ENCODE peak calls at places on chromosome 22, in eight cellular contexts. A is uterus, T is psoas muscle, G is adrenal gland, E is cardiac muscle cell, B is brain microvascular endothelial cell, U is RWPE1, C is AG04450. X is an unnamed sample.

GRCh38 chr22:41902932-41903421 is 11.9 kb downstream of the SHISA8 start:
- DNase-seq in U (no peak), T (peak; percentile 64), E (no peak), G (peak; percentile 72), C (no peak), A (no peak), B (no peak), X (no peak)

GRCh38 chr22:43198126-43198525 is 11.2 kb upstream of the TTLL12 start:
- DNase-seq in A (no peak), C (no peak), T (no peak), U (no peak), B (no peak), G (no peak), E (no peak), X (no peak)

GRCh38 chr22:44543781-44544181 is 45.7 kb upstream of the RTL6 start:
- DNase-seq in B (no peak), E (peak; percentile 39), C (no peak), U (no peak), G (no peak), T (no peak), A (no peak), X (no peak)

GRCh38 chr22:45163074-45163416 is 680 bp upstream of the NUP50 start:
- DNase-seq in C (no peak), A (no peak), E (peak; percentile 60), G (peak; percentile 58), B (no peak), T (no peak), U (no peak), X (no peak)

GRCh38 chr22:29798318-29798717 is 31.1 kb downstream of the UQCR10 start:
- DNase-seq in G (no peak), C (no peak), B (no peak), E (peak; percentile 37), A (no peak), T (no peak), U (no peak), X (no peak)

GRCh38 chr22:21710156-21710555 is 25.4 kb downstream of the YPEL1 start:
- DNase-seq in G (no peak), U (peak; percentile 20), B (no peak), C (no peak), E (no peak), A (no peak), T (no peak), X (no peak)

GRCh38 chr22:37032134-37032534 is 12.6 kb downstream of the MPST start:
- DNase-seq in U (no peak), G (no peak), A (no peak), C (no peak), B (no peak), T (no peak), E (no peak), X (no peak)

GRCh38 chr22:37732699-37733607 is 36.1 kb downstream of the TRIOBP start:
- DNase-seq in E (no peak), C (no peak), B (no peak), T (no peak), G (no peak), U (no peak), A (no peak), X (no peak)

GRCh38 chr22:46143491-46144147 is 6.7 kb upstream of the PPARA start:
- DNase-seq in B (no peak), C (no peak), G (no peak), E (no peak), U (no peak), T (no peak), A (no peak), X (no peak)

GRCh38 chr22:19622061-19622441 is 92.3 kb upstream of the SEPTIN5 start:
- DNase-seq in C (no peak), B (no peak), A (no peak), G (no peak), E (no peak), U (no peak), T (no peak), X (no peak)

GRCh38 chr22:33568934-33569496 is 351.3 kb downstream of the LARGE1 start:
- DNase-seq in G (no peak), C (no peak), T (no peak), E (no peak), A (no peak), B (no peak), U (no peak), X (no peak)

GRCh38 chr22:43955883-43956286 is 643 bp downstream of the SAMM50 start:
- DNase-seq in C (no peak), T (no peak), U (no peak), G (peak; percentile 20), A (no peak), E (peak; percentile 34), B (no peak), X (no peak)

GRCh38 chr22:37751449-37752188 is 54.8 kb downstream of the TRIOBP start:
- DNase-seq in G (no peak), A (no peak), E (no peak), C (no peak), B (no peak), U (no peak), T (no peak), X (no peak)

GRCh38 chr22:38861927-38862326 is 10.1 kb downstream of the CBX6 start:
- DNase-seq in A (no peak), E (no peak), G (no peak), T (no peak), U (no peak), C (no peak), B (no peak), X (no peak)

GRCh38 chr22:39462443-39463147 is 5.8 kb downstream of the MGAT3 start:
- DNase-seq in B (no peak), A (peak; percentile 50), E (no peak), T (no peak), C (no peak), G (peak; percentile 11), U (no peak), X (no peak)

GRCh38 chr22:21832291-21833290 is 34.9 kb downstream of the MAPK1 start:
- DNase-seq in C (no peak), U (no peak), T (peak; percentile 32), B (no peak), A (no peak), E (peak; percentile 24), G (peak; percentile 20), X (no peak)

GRCh38 chr22:26398741-26399153 is 30.3 kb upstream of the ASPHD2 start:
- DNase-seq in E (peak; percentile 85), A (peak; percentile 33), C (peak; percentile 8), G (peak; percentile 79), U (peak; percentile 57), T (peak; percentile 48), B (peak; percentile 73), X (peak; percentile 20)

GRCh38 chr22:41177040-41177625 is 28.0 kb upstream of the L3MBTL2 start:
- DNase-seq in A (peak; percentile 29), B (no peak), E (no peak), G (no peak), U (no peak), C (no peak), T (no peak), X (no peak)

GRCh38 chr22:21943571-21944448 is 8.8 kb downstream of the PPM1F start:
- DNase-seq in B (no peak), G (no peak), U (no peak), E (no peak), A (no peak), T (no peak), C (no peak), X (no peak)

GRCh38 chr22:39935622-39936021 is 24.6 kb upstream of the TMA7B start:
- DNase-seq in C (no peak), U (no peak), G (no peak), E (no peak), A (no peak), B (no peak), T (no peak), X (no peak)

GRCh38 chr22:27456696-27457503 is 344.7 kb downstream of the MN1 start:
- DNase-seq in B (peak; percentile 93), T (no peak), C (peak; percentile 75), G (no peak), E (peak; percentile 83), U (peak; percentile 90), A (no peak), X (peak; percentile 95)

GRCh38 chr22:48097723-48098122 is 1335.3 kb downstream of the TBC1D22A start:
- DNase-seq in U (no peak), T (no peak), G (no peak), B (no peak), E (no peak), A (no peak), C (no peak), X (no peak)

GRCh38 chr22:48099671-48100070 is 1337.2 kb downstream of the TBC1D22A start:
- DNase-seq in T (no peak), E (no peak), U (no peak), A (no peak), G (no peak), C (no peak), B (no peak), X (no peak)

GRCh38 chr22:48099251-48099650 is 1336.8 kb downstream of the TBC1D22A start:
- DNase-seq in G (no peak), T (no peak), C (no peak), B (no peak), E (no peak), U (no peak), A (peak; percentile 1), X (no peak)

GRCh38 chr22:48098936-48099245 is 1336.4 kb downstream of the TBC1D22A start:
- DNase-seq in E (no peak), B (no peak), A (no peak), C (no peak), G (no peak), U (no peak), T (no peak), X (no peak)

GRCh38 chr22:48098243-48098935 is 1335.9 kb downstream of the TBC1D22A start:
- DNase-seq in T (no peak), B (no peak), G (no peak), E (no peak), A (no peak), C (no peak), U (no peak), X (no peak)
- H3K27ac ChIP-seq in T (no peak overlapping the region), B (no peak overlapping the region), G (no peak overlapping the region), E (no peak overlapping the region), A (no peak overlapping the region), C (no peak overlapping the region), U (no peak overlapping the region), X (no peak overlapping the region)

DNA sequence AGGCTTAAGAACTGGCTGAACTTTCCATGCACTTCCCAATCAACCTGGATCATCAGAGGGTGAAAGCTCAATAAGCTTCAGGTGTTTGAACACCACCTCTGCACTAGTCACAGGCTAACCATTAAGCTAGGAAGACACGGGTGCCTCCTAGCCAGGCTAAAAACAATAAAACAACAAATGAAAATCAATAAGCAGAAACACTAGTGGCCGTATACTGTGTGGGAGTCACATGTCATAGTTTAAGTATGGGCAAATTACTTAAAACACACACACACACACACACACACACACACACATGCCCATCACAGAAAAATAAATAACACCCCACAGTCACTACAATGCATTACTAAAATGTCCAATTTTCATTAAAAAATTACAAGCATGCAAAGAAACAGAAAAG is 85.2 kb downstream of the APOL5 start:
- DNase-seq in T (no peak), A (no peak), C (no peak), U (no peak), G (no peak), E (no peak), B (no peak), X (no peak)
- H3K27ac ChIP-seq in T (peak overlapping the region; percentile 17), A (no peak overlapping the region), C (no peak overlapping the region), U (no peak overlapping the region), G (no peak overlapping the region), E (peak overlapping the region; percentile 37), B (no peak overlapping the region), X (no peak overlapping the region)

GRCh38 chr22:50201191-50202129 is 649 bp downstream of the SELENOO start:
- DNase-seq in C (no peak), T (no peak), B (no peak), U (no peak), E (no peak), G (peak; percentile 57), A (no peak), X (no peak)
- H3K27ac ChIP-seq in C (no peak overlapping the region), T (peak overlapping the region; percentile 75), B (no peak overlapping the region), U (peak overlapping the region; percentile 76), E (peak overlapping the region; percentile 66), G (peak overlapping the region; percentile 52), A (peak overlapping the region; percentile 81), X (peak overlapping the region; percentile 45)

GRCh38 chr22:31272522-31273446 is 19.5 kb downstream of the PIK3IP1 start:
- DNase-seq in G (peak; percentile 76), U (no peak), E (peak; percentile 75), T (no peak), B (peak; percentile 50), A (peak; percentile 65), C (peak; percentile 32), X (no peak)
- H3K27ac ChIP-seq in G (no peak overlapping the region), U (peak overlapping the region; percentile 58), E (no peak overlapping the region), T (no peak overlapping the region), B (no peak overlapping the region), A (peak overlapping the region; percentile 55), C (no peak overlapping the region), X (peak overlapping the region; percentile 9)

X was measured in epithelial cell of prostate.